ENCODE peak calls at places on chromosome 13, in nine cellular contexts. W is NCI-H2081; U is mesenchymal stem cell; I is non-pigmented ciliary epithelial cell; Q is stimulated activated CD4-positive, alpha-beta T cell treated with anti-CD3 and anti-CD28 coated beads, Interleukin-12 subunit alpha, Interleukin-12 subunit beta, amount 100 ng/mL, for 4 hours; G is astrocyte of the cerebellum; H is coronary artery; K is RCC 7860; T is CD4-positive, alpha-beta T cell. A is an unnamed sample.

GRCh38 chr13:99654076-99654475 is 152.8 kb downstream of the TM9SF2 start:
- DNase-seq in Q (no peak), I (no peak), H (no peak), T (no peak), W (no peak), K (no peak), U (no peak), G (no peak), A (no peak)

GRCh38 chr13:24540236-24541126 is 27.9 kb upstream of the PARP4 start:
- DNase-seq in U (peak; percentile 25), Q (no peak), H (no peak), W (no peak), T (no peak), K (no peak), G (no peak), I (no peak), A (no peak)

GRCh38 chr13:21435710-21436151 is 23.4 kb downstream of the ZDHHC20 start:
- DNase-seq in I (peak; percentile 78), H (no peak), K (peak; percentile 50), T (peak; percentile 10), G (no peak), W (no peak), Q (no peak), U (peak; percentile 87), A (no peak)

GRCh38 chr13:46347277-46347676 is 39.8 kb downstream of the RUBCNL start:
- DNase-seq in T (no peak), K (no peak), G (no peak), Q (no peak), I (no peak), W (no peak), U (no peak), H (no peak), A (no peak)

GRCh38 chr13:30381049-30381448 is 41.2 kb upstream of the UBE2L5 start:
- DNase-seq in I (no peak), G (no peak), K (no peak), T (no peak), H (no peak), Q (no peak), U (no peak), W (no peak), A (no peak)

GRCh38 chr13:92989301-92989700 is 237.3 kb upstream of the GPC6 start:
- DNase-seq in G (no peak), W (no peak), H (no peak), U (no peak), Q (no peak), K (no peak), T (no peak), I (no peak), A (no peak)

GRCh38 chr13:35621989-35622388 is 145.5 kb upstream of the MAB21L1 start:
- DNase-seq in W (no peak), I (no peak), U (peak; percentile 1), H (no peak), G (no peak), T (no peak), Q (no peak), K (no peak), A (no peak)

GRCh38 chr13:111852701-111853100 is 214.2 kb upstream of the SOX1 start:
- DNase-seq in K (no peak), H (no peak), Q (no peak), I (no peak), T (no peak), U (no peak), W (peak; percentile 34), G (no peak), A (no peak)

GRCh38 chr13:31236211-31236786 is 36.5 kb downstream of the B3GLCT start:
- DNase-seq in K (peak; percentile 14), Q (no peak), H (no peak), U (peak; percentile 42), W (peak; percentile 43), T (no peak), G (peak; percentile 28), I (peak; percentile 13), A (peak; percentile 10)

GRCh38 chr13:101516262-101516661 is 63.8 kb downstream of the ITGBL1 start:
- DNase-seq in H (no peak), Q (no peak), G (no peak), T (no peak), U (no peak), I (no peak), W (no peak), K (no peak), A (no peak)

GRCh38 chr13:20340759-20341161 is 108.6 kb upstream of the GJB6 start:
- DNase-seq in I (no peak), U (no peak), K (peak; percentile 7), Q (no peak), W (no peak), H (no peak), T (no peak), G (no peak), A (no peak)

GRCh38 chr13:67877031-67877430 is 646.9 kb upstream of the PCDH9 start:
- DNase-seq in H (no peak), U (no peak), G (no peak), T (no peak), Q (no peak), K (no peak), W (no peak), I (no peak), A (no peak)

GRCh38 chr13:41384749-41385503 is 72.4 kb upstream of the RGCC start:
- DNase-seq in K (no peak), W (no peak), U (peak; percentile 23), Q (no peak), T (no peak), H (no peak), I (no peak), G (no peak), A (no peak)

GRCh38 chr13:47798906-47799305 is 202.2 kb downstream of the SUCLA2 start:
- DNase-seq in H (no peak), W (no peak), I (no peak), U (peak; percentile 19), K (no peak), G (peak; percentile 24), T (no peak), Q (no peak), A (no peak)

GRCh38 chr13:77810891-77811290 is 107.7 kb downstream of the EDNRB start:
- DNase-seq in W (no peak), I (no peak), T (no peak), U (no peak), Q (no peak), G (no peak), H (no peak), K (no peak), A (no peak)

GRCh38 chr13:46232281-46232680 is 20.6 kb downstream of the LRRC63 start:
- DNase-seq in I (no peak), T (no peak), U (no peak), W (no peak), H (no peak), G (no peak), Q (no peak), K (no peak), A (no peak)

GRCh38 chr13:111423168-111423785 is 102.8 kb downstream of the TEX29 start:
- DNase-seq in I (no peak), G (no peak), U (no peak), W (no peak), T (no peak), Q (no peak), H (peak; percentile 16), K (no peak), A (no peak)

GRCh38 chr13:43387880-43388279 is 364.5 kb downstream of the DNAJC15 start:
- DNase-seq in H (no peak), Q (no peak), I (no peak), K (no peak), G (no peak), U (no peak), T (no peak), W (no peak), A (no peak)

GRCh38 chr13:74305876-74306275 is 171.7 kb upstream of the KLF12 start:
- DNase-seq in H (no peak), I (no peak), U (no peak), T (no peak), W (no peak), Q (no peak), G (no peak), K (no peak), A (no peak)

GRCh38 chr13:50798923-50799322 is 44.6 kb downstream of the DLEU7 start:
- DNase-seq in U (no peak), I (no peak), K (peak; percentile 53), Q (no peak), G (peak; percentile 18), W (no peak), H (no peak), T (no peak), A (no peak)